ENCODE peak calls at places on chromosomes 13 and 19, in ten cellular contexts. One of them, this sample, is unnamed.

GRCh38 chr19:44111910-44112463 is 1.2 kb upstream of the ZNF225 start:
- DNase-seq in nephron progenitor cell: peak
- DNase-seq in Peyer's patch: no peak
- DNase-seq in HFFc6: peak
- DNase-seq in cardiac muscle cell: peak
- DNase-seq in HFF-Myc: peak
- DNase-seq in thoracic aorta: no peak
- DNase-seq in tibial artery: no peak
- DNase-seq in foreskin fibroblast: peak
- DNase-seq in cardiac fibroblast: peak
- DNase-seq in this sample: no peak

GRCh38 chr19:43936219-43936618 is 1.1 kb upstream of the ZNF45 start:
- DNase-seq in Peyer's patch: no peak
- DNase-seq in tibial artery: no peak
- DNase-seq in HFF-Myc: no peak
- DNase-seq in thoracic aorta: no peak
- DNase-seq in nephron progenitor cell: no peak
- DNase-seq in HFFc6: no peak
- DNase-seq in cardiac muscle cell: no peak
- DNase-seq in foreskin fibroblast: no peak
- DNase-seq in cardiac fibroblast: no peak
- DNase-seq in this sample: no peak

GRCh38 chr13:113926301-113926761 is 47.5 kb downstream of the C13orf46 start:
- DNase-seq in Peyer's patch: peak
- DNase-seq in HFFc6: peak
- DNase-seq in nephron progenitor cell: no peak
- DNase-seq in cardiac fibroblast: peak
- DNase-seq in cardiac muscle cell: no peak
- DNase-seq in thoracic aorta: no peak
- DNase-seq in HFF-Myc: no peak
- DNase-seq in tibial artery: peak
- DNase-seq in foreskin fibroblast: peak
- DNase-seq in this sample: no peak

GRCh38 chr19:48249502-48250014 is 6.2 kb downstream of the CARD8 start:
- DNase-seq in foreskin fibroblast: no peak
- DNase-seq in cardiac muscle cell: no peak
- DNase-seq in tibial artery: peak
- DNase-seq in thoracic aorta: no peak
- DNase-seq in cardiac fibroblast: peak
- DNase-seq in nephron progenitor cell: no peak
- DNase-seq in HFFc6: no peak
- DNase-seq in Peyer's patch: no peak
- DNase-seq in HFF-Myc: no peak
- DNase-seq in this sample: no peak

GRCh38 chr13:113764793-113765190 is 5.8 kb downstream of the TMEM255B start:
- DNase-seq in nephron progenitor cell: no peak
- DNase-seq in tibial artery: peak
- DNase-seq in HFFc6: no peak
- DNase-seq in thoracic aorta: no peak
- DNase-seq in cardiac muscle cell: no peak
- DNase-seq in foreskin fibroblast: no peak
- DNase-seq in HFF-Myc: no peak
- DNase-seq in Peyer's patch: peak
- DNase-seq in cardiac fibroblast: no peak
- DNase-seq in this sample: no peak

GRCh38 chr19:7397687-7398086 is 49.0 kb downstream of the ARHGEF18 start:
- DNase-seq in cardiac fibroblast: peak
- DNase-seq in tibial artery: no peak
- DNase-seq in foreskin fibroblast: peak
- DNase-seq in thoracic aorta: no peak
- DNase-seq in cardiac muscle cell: no peak
- DNase-seq in nephron progenitor cell: no peak
- DNase-seq in Peyer's patch: no peak
- DNase-seq in HFF-Myc: peak
- DNase-seq in HFFc6: peak
- DNase-seq in this sample: no peak

GRCh38 chr19:55657004-55657747 is 2.3 kb downstream of the U2AF2 start:
- DNase-seq in cardiac muscle cell: no peak
- DNase-seq in cardiac fibroblast: no peak
- DNase-seq in Peyer's patch: no peak
- DNase-seq in foreskin fibroblast: no peak
- DNase-seq in nephron progenitor cell: no peak
- DNase-seq in thoracic aorta: no peak
- DNase-seq in tibial artery: no peak
- DNase-seq in HFFc6: no peak
- DNase-seq in HFF-Myc: no peak
- DNase-seq in this sample: no peak

GRCh38 chr13:85529216-85529590 is 270.0 kb downstream of the SLITRK6 start:
- DNase-seq in cardiac fibroblast: no peak
- DNase-seq in foreskin fibroblast: peak
- DNase-seq in cardiac muscle cell: no peak
- DNase-seq in nephron progenitor cell: no peak
- DNase-seq in HFF-Myc: no peak
- DNase-seq in tibial artery: no peak
- DNase-seq in thoracic aorta: no peak
- DNase-seq in HFFc6: peak
- DNase-seq in Peyer's patch: no peak
- DNase-seq in this sample: no peak

GRCh38 chr19:32924200-32924599 is 47.6 kb downstream of the CEP89 start:
- DNase-seq in cardiac fibroblast: no peak
- DNase-seq in foreskin fibroblast: no peak
- DNase-seq in thoracic aorta: no peak
- DNase-seq in cardiac muscle cell: no peak
- DNase-seq in HFF-Myc: no peak
- DNase-seq in Peyer's patch: peak
- DNase-seq in nephron progenitor cell: no peak
- DNase-seq in tibial artery: no peak
- DNase-seq in HFFc6: peak
- DNase-seq in this sample: no peak

GRCh38 chr13:51674276-51674675 is 90.0 kb downstream of the WDFY2 start:
- DNase-seq in tibial artery: no peak
- DNase-seq in HFFc6: no peak
- DNase-seq in nephron progenitor cell: no peak
- DNase-seq in Peyer's patch: no peak
- DNase-seq in thoracic aorta: no peak
- DNase-seq in HFF-Myc: no peak
- DNase-seq in foreskin fibroblast: no peak
- DNase-seq in cardiac muscle cell: no peak
- DNase-seq in cardiac fibroblast: no peak
- DNase-seq in this sample: no peak

GRCh38 chr19:41353466-41354342 is at the start of gene TGFB1:
- DNase-seq in Peyer's patch: peak
- DNase-seq in HFF-Myc: no peak
- DNase-seq in nephron progenitor cell: peak
- DNase-seq in HFFc6: peak
- DNase-seq in tibial artery: peak
- DNase-seq in foreskin fibroblast: peak
- DNase-seq in cardiac muscle cell: peak
- DNase-seq in cardiac fibroblast: peak
- DNase-seq in thoracic aorta: peak
- DNase-seq in this sample: peak

GRCh38 chr13:65959305-65959704 is 1270.8 kb downstream of the PCDH9 start:
- DNase-seq in HFF-Myc: no peak
- DNase-seq in thoracic aorta: no peak
- DNase-seq in HFFc6: peak
- DNase-seq in foreskin fibroblast: no peak
- DNase-seq in cardiac fibroblast: peak
- DNase-seq in tibial artery: no peak
- DNase-seq in cardiac muscle cell: no peak
- DNase-seq in nephron progenitor cell: no peak
- DNase-seq in Peyer's patch: no peak
- DNase-seq in this sample: no peak

GRCh38 chr19:6038634-6039405 is 60.9 kb upstream of the RANBP3 start:
- DNase-seq in HFF-Myc: no peak
- DNase-seq in cardiac fibroblast: no peak
- DNase-seq in HFFc6: no peak
- DNase-seq in tibial artery: peak
- DNase-seq in nephron progenitor cell: no peak
- DNase-seq in foreskin fibroblast: no peak
- DNase-seq in thoracic aorta: no peak
- DNase-seq in Peyer's patch: no peak
- DNase-seq in cardiac muscle cell: no peak
- DNase-seq in this sample: no peak

GRCh38 chr13:30744056-30744684 is 8.8 kb downstream of the ALOX5AP start:
- DNase-seq in foreskin fibroblast: peak
- DNase-seq in Peyer's patch: no peak
- DNase-seq in cardiac muscle cell: no peak
- DNase-seq in cardiac fibroblast: no peak
- DNase-seq in nephron progenitor cell: no peak
- DNase-seq in HFFc6: no peak
- DNase-seq in HFF-Myc: no peak
- DNase-seq in thoracic aorta: no peak
- DNase-seq in tibial artery: no peak
- DNase-seq in this sample: no peak

GRCh38 chr13:51342706-51343105 is 3.2 kb downstream of the SERPINE3 start:
- DNase-seq in tibial artery: no peak
- DNase-seq in cardiac muscle cell: no peak
- DNase-seq in HFFc6: peak
- DNase-seq in Peyer's patch: no peak
- DNase-seq in nephron progenitor cell: no peak
- DNase-seq in cardiac fibroblast: peak
- DNase-seq in thoracic aorta: no peak
- DNase-seq in HFF-Myc: no peak
- DNase-seq in foreskin fibroblast: peak
- DNase-seq in this sample: no peak

GRCh38 chr13:21625366-21625765 is 21.4 kb upstream of the MICU2 start:
- DNase-seq in thoracic aorta: no peak
- DNase-seq in nephron progenitor cell: no peak
- DNase-seq in cardiac fibroblast: peak
- DNase-seq in cardiac muscle cell: no peak
- DNase-seq in HFF-Myc: no peak
- DNase-seq in Peyer's patch: no peak
- DNase-seq in HFFc6: peak
- DNase-seq in tibial artery: no peak
- DNase-seq in foreskin fibroblast: no peak
- DNase-seq in this sample: no peak

DNA sequence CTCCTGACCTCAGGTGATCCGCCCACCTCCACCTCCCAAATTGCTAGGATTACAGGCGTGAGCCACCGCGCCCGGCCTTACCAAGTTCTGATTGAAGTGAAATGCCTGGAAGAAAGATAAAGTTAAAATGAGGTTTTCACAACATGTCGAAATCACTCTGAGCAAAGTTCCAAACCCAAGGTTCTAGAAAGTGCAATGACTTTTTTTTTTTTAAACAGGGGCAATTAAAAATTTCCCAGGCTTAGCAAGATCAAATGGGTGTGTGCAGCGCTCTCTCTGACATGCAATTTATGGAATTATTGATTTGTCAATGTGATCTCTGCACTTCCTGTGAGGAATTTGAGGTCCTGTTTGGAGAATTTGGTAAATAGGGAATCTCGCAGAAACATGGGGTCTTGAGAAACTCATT is 12.8 kb upstream of the MAP2K2 start:
- DNase-seq in foreskin fibroblast: no peak
- DNase-seq in cardiac fibroblast: no peak
- DNase-seq in HFF-Myc: no peak
- DNase-seq in tibial artery: no peak
- DNase-seq in cardiac muscle cell: no peak
- DNase-seq in thoracic aorta: no peak
- DNase-seq in HFFc6: no peak
- DNase-seq in nephron progenitor cell: no peak
- DNase-seq in Peyer's patch: no peak
- DNase-seq in this sample: no peak
- TF ChIP-seq CTCF in foreskin fibroblast: no peak
- TF ChIP-seq CTCF in cardiac fibroblast: no peak
- TF ChIP-seq CTCF in HFF-Myc: no peak
- TF ChIP-seq CTCF in tibial artery: no peak
- TF ChIP-seq CTCF in cardiac muscle cell: no peak
- TF ChIP-seq CTCF in thoracic aorta: no peak
- TF ChIP-seq CTCF in HFFc6: no peak
- TF ChIP-seq CTCF in nephron progenitor cell: no peak
- TF ChIP-seq CTCF in Peyer's patch: no peak
- TF ChIP-seq CTCF in this sample: no peak

GRCh38 chr13:24540236-24541126 is 27.9 kb upstream of the PARP4 start:
- DNase-seq in HFFc6: no peak
- DNase-seq in cardiac muscle cell: peak
- DNase-seq in nephron progenitor cell: peak
- DNase-seq in Peyer's patch: no peak
- DNase-seq in foreskin fibroblast: no peak
- DNase-seq in thoracic aorta: no peak
- DNase-seq in HFF-Myc: no peak
- DNase-seq in tibial artery: no peak
- DNase-seq in cardiac fibroblast: peak
- DNase-seq in this sample: no peak
- TF ChIP-seq CTCF in HFFc6: peak
- TF ChIP-seq CTCF in cardiac muscle cell: peak
- TF ChIP-seq CTCF in nephron progenitor cell: peak
- TF ChIP-seq CTCF in Peyer's patch: no peak
- TF ChIP-seq CTCF in foreskin fibroblast: no peak
- TF ChIP-seq CTCF in thoracic aorta: no peak
- TF ChIP-seq CTCF in HFF-Myc: peak
- TF ChIP-seq CTCF in tibial artery: no peak
- TF ChIP-seq CTCF in cardiac fibroblast: peak
- TF ChIP-seq CTCF in this sample: no peak

GRCh38 chr13:35953537-35954206 is 177.5 kb downstream of the DCLK1 start:
- DNase-seq in thoracic aorta: peak
- DNase-seq in HFFc6: peak
- DNase-seq in cardiac muscle cell: peak
- DNase-seq in foreskin fibroblast: peak
- DNase-seq in tibial artery: peak
- DNase-seq in cardiac fibroblast: peak
- DNase-seq in nephron progenitor cell: peak
- DNase-seq in Peyer's patch: no peak
- DNase-seq in HFF-Myc: peak
- DNase-seq in this sample: no peak
- TF ChIP-seq CTCF in thoracic aorta: peak
- TF ChIP-seq CTCF in HFFc6: peak
- TF ChIP-seq CTCF in cardiac muscle cell: peak
- TF ChIP-seq CTCF in foreskin fibroblast: peak
- TF ChIP-seq CTCF in tibial artery: peak
- TF ChIP-seq CTCF in cardiac fibroblast: peak
- TF ChIP-seq CTCF in nephron progenitor cell: peak
- TF ChIP-seq CTCF in Peyer's patch: peak
- TF ChIP-seq CTCF in HFF-Myc: peak
- TF ChIP-seq CTCF in this sample: peak

GRCh38 chr13:47420568-47420967 is 523.7 kb upstream of the HTR2A start:
- DNase-seq in tibial artery: no peak
- DNase-seq in thoracic aorta: no peak
- DNase-seq in Peyer's patch: no peak
- DNase-seq in HFFc6: peak
- DNase-seq in HFF-Myc: no peak
- DNase-seq in cardiac fibroblast: no peak
- DNase-seq in nephron progenitor cell: no peak
- DNase-seq in cardiac muscle cell: no peak
- DNase-seq in foreskin fibroblast: peak
- DNase-seq in this sample: no peak

DNA sequence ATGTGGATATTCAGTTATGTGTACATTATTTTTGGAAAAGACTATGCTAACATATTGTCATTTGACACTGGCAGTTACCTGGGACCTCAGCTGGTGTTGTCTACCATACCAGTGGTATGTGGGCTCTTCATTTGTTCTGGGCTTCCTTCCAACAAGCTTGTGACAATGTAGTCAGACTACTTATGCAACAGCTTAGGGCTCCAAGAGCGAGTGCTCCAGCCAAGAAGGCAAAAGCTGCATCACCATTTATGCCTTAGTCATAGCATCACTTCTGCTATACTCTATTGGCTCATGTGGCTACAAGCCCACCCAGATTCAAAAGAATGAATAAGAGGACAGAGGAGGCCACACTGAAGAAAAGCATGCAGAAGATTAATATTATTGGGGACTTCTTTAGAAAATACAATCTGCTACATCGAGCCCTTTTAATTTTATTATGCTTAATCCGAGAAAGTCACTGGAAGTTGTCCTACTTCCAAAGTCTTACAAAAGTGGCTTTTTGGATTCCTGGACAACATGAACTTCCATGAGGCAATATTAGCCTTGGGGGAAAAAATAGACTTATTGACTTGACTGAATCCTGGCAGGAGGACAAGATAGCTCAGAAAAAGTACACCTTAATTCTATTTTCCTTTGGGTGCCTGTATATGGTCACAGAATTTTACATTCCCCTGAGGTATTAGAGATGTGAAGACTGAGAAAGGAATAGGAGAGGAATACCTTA is 529.4 kb upstream of the HTR2A start:
- DNase-seq in HFF-Myc: no peak
- DNase-seq in tibial artery: peak
- DNase-seq in HFFc6: peak
- DNase-seq in thoracic aorta: no peak
- DNase-seq in Peyer's patch: no peak
- DNase-seq in cardiac muscle cell: no peak
- DNase-seq in nephron progenitor cell: no peak
- DNase-seq in cardiac fibroblast: peak
- DNase-seq in foreskin fibroblast: peak
- DNase-seq in this sample: no peak
- TF ChIP-seq CTCF in HFF-Myc: no peak
- TF ChIP-seq CTCF in tibial artery: no peak
- TF ChIP-seq CTCF in HFFc6: no peak
- TF ChIP-seq CTCF in thoracic aorta: no peak
- TF ChIP-seq CTCF in Peyer's patch: no peak
- TF ChIP-seq CTCF in cardiac muscle cell: no peak
- TF ChIP-seq CTCF in nephron progenitor cell: no peak
- TF ChIP-seq CTCF in cardiac fibroblast: no peak
- TF ChIP-seq CTCF in foreskin fibroblast: no peak
- TF ChIP-seq CTCF in this sample: no peak

This sample was measured in D721Med.